ENCODE peak calls at places on chromosomes 13 and 19, in nine cellular contexts. E, C, S, D, R, P, N, Y and F are unnamed samples.
A peak's percentile ranks its signal among the peaks of the same experiment; 100 is the strongest.

GRCh38 chr13:110683203-110683883 is 22.6 kb downstream of the CARS2 start:
- DNase-seq in E (peak; percentile 64), C (no peak), S (no peak), D (no peak), R (no peak), P (no peak), N (no peak), Y (no peak), F (no peak)

GRCh38 chr13:45511310-45512147 is 46.8 kb downstream of the COG3 start:
- DNase-seq in E (peak; percentile 89), C (no peak), S (peak; percentile 44), D (peak; percentile 64), R (peak; percentile 72), P (no peak), N (peak; percentile 8), Y (no peak), F (no peak)

GRCh38 chr13:77522444-77522843 is 13.1 kb upstream of the SCEL start:
- DNase-seq in E (no peak), C (no peak), S (no peak), D (no peak), R (no peak), P (no peak), N (no peak), Y (no peak), F (no peak)

GRCh38 chr19:52453324-52454094 is at the start of gene ZNF578:
- DNase-seq in E (peak; percentile 99), C (peak; percentile 82), S (peak; percentile 65), D (peak; percentile 86), R (peak; percentile 87), P (peak; percentile 69), N (peak; percentile 71), Y (no peak), F (no peak)

GRCh38 chr13:110152351-110152750 is 154.6 kb downstream of the COL4A1 start:
- DNase-seq in E (no peak), C (no peak), S (no peak), D (no peak), R (no peak), P (no peak), N (no peak), Y (no peak), F (no peak)

GRCh38 chr19:1240925-1241324 is 626 bp upstream of the ATP5F1D start:
- DNase-seq in E (peak; percentile 7), C (no peak), S (peak; percentile 59), D (no peak), R (no peak), P (no peak), N (no peak), Y (no peak), F (no peak)

GRCh38 chr19:2488405-2488941 is 12.5 kb downstream of the GADD45B start:
- DNase-seq in E (no peak), C (no peak), S (no peak), D (no peak), R (no peak), P (no peak), N (no peak), Y (no peak), F (no peak)

GRCh38 chr13:105670179-105671015 is 865.1 kb downstream of the EFNB2 start:
- DNase-seq in E (peak; percentile 40), C (no peak), S (no peak), D (no peak), R (no peak), P (no peak), N (no peak), Y (no peak), F (no peak)